ENCODE peak calls at places on chromosomes 3 and 15, in four cellular contexts. One of them, this sample, is unnamed.

GRCh38 chr3:12229896-12230295 is 59.0 kb upstream of the PPARG start:
- DNase-seq in cardiac muscle cell: no peak
- DNase-seq in body of pancreas: no peak
- DNase-seq in caudate nucleus: no peak
- DNase-seq in this sample: peak

GRCh38 chr3:37984596-37984995 is 6.0 kb upstream of the VILL start:
- DNase-seq in cardiac muscle cell: no peak
- DNase-seq in body of pancreas: no peak
- DNase-seq in caudate nucleus: no peak
- DNase-seq in this sample: no peak

GRCh38 chr3:159001711-159002110 is 199.9 kb downstream of the MFSD1 start:
- DNase-seq in cardiac muscle cell: no peak
- DNase-seq in body of pancreas: no peak
- DNase-seq in caudate nucleus: no peak
- DNase-seq in this sample: no peak

GRCh38 chr3:6421666-6422065 is 439.2 kb upstream of the GRM7 start:
- DNase-seq in cardiac muscle cell: no peak
- DNase-seq in body of pancreas: no peak
- DNase-seq in caudate nucleus: no peak
- DNase-seq in this sample: no peak

GRCh38 chr15:60077581-60078359 is 73.7 kb downstream of the FOXB1 start:
- DNase-seq in cardiac muscle cell: no peak
- DNase-seq in body of pancreas: no peak
- DNase-seq in caudate nucleus: no peak
- DNase-seq in this sample: no peak

GRCh38 chr3:186722457-186722856 is 5.3 kb downstream of the KNG1 start:
- DNase-seq in cardiac muscle cell: no peak
- DNase-seq in body of pancreas: no peak
- DNase-seq in caudate nucleus: no peak
- DNase-seq in this sample: peak

GRCh38 chr3:195086885-195087284 is 184.1 kb downstream of the XXYLT1 start:
- DNase-seq in cardiac muscle cell: no peak
- DNase-seq in body of pancreas: no peak
- DNase-seq in caudate nucleus: no peak
- DNase-seq in this sample: no peak

GRCh38 chr3:79558943-79559342 is 208.9 kb downstream of the ROBO1 start:
- DNase-seq in cardiac muscle cell: no peak
- DNase-seq in body of pancreas: no peak
- DNase-seq in caudate nucleus: no peak
- DNase-seq in this sample: no peak

GRCh38 chr3:52359116-52359855 is 43.2 kb downstream of the DNAH1 start:
- DNase-seq in cardiac muscle cell: no peak
- DNase-seq in body of pancreas: no peak
- DNase-seq in caudate nucleus: no peak
- DNase-seq in this sample: no peak

GRCh38 chr3:158455406-158455805 is 115.6 kb upstream of the MLF1 start:
- DNase-seq in cardiac muscle cell: no peak
- DNase-seq in body of pancreas: no peak
- DNase-seq in caudate nucleus: no peak
- DNase-seq in this sample: no peak

GRCh38 chr15:75961332-75961731 is 50.9 kb downstream of the NRG4 start:
- DNase-seq in cardiac muscle cell: no peak
- DNase-seq in body of pancreas: no peak
- DNase-seq in caudate nucleus: no peak
- DNase-seq in this sample: no peak

GRCh38 chr15:25711691-25712090 is 151.4 kb downstream of the ATP10A start:
- DNase-seq in cardiac muscle cell: no peak
- DNase-seq in body of pancreas: no peak
- DNase-seq in caudate nucleus: no peak
- DNase-seq in this sample: no peak

GRCh38 chr15:33031324-33031736 is 163.2 kb downstream of the FMN1 start:
- DNase-seq in cardiac muscle cell: no peak
- DNase-seq in body of pancreas: no peak
- DNase-seq in caudate nucleus: no peak
- DNase-seq in this sample: no peak

GRCh38 chr15:57479005-57479404 is 102.7 kb downstream of the CGNL1 start:
- DNase-seq in cardiac muscle cell: no peak
- DNase-seq in body of pancreas: no peak
- DNase-seq in caudate nucleus: no peak
- DNase-seq in this sample: no peak
- H3K27ac ChIP-seq in cardiac muscle cell: no peak
- H3K27ac ChIP-seq in body of pancreas: peak
- H3K27ac ChIP-seq in caudate nucleus: no peak
- H3K27ac ChIP-seq in this sample: no peak

GRCh38 chr3:139538733-139539132 is 809 bp downstream of the RBP1 start:
- DNase-seq in cardiac muscle cell: peak
- DNase-seq in body of pancreas: peak
- DNase-seq in caudate nucleus: peak
- DNase-seq in this sample: peak
- H3K27ac ChIP-seq in cardiac muscle cell: no peak
- H3K27ac ChIP-seq in body of pancreas: peak
- H3K27ac ChIP-seq in caudate nucleus: peak
- H3K27ac ChIP-seq in this sample: no peak

GRCh38 chr15:55254916-55255679 is 34.5 kb downstream of the RAB27A start:
- DNase-seq in cardiac muscle cell: no peak
- DNase-seq in body of pancreas: no peak
- DNase-seq in caudate nucleus: no peak
- DNase-seq in this sample: no peak

GRCh38 chr15:55257933-55258332 is 31.7 kb downstream of the RAB27A start:
- DNase-seq in cardiac muscle cell: no peak
- DNase-seq in body of pancreas: no peak
- DNase-seq in caudate nucleus: no peak
- DNase-seq in this sample: no peak

GRCh38 chr15:55255714-55256113 is 33.9 kb downstream of the RAB27A start:
- DNase-seq in cardiac muscle cell: no peak
- DNase-seq in body of pancreas: no peak
- DNase-seq in caudate nucleus: no peak
- DNase-seq in this sample: no peak

GRCh38 chr15:55256281-55257013 is 33.2 kb downstream of the RAB27A start:
- DNase-seq in cardiac muscle cell: no peak
- DNase-seq in body of pancreas: no peak
- DNase-seq in caudate nucleus: no peak
- DNase-seq in this sample: no peak

DNA sequence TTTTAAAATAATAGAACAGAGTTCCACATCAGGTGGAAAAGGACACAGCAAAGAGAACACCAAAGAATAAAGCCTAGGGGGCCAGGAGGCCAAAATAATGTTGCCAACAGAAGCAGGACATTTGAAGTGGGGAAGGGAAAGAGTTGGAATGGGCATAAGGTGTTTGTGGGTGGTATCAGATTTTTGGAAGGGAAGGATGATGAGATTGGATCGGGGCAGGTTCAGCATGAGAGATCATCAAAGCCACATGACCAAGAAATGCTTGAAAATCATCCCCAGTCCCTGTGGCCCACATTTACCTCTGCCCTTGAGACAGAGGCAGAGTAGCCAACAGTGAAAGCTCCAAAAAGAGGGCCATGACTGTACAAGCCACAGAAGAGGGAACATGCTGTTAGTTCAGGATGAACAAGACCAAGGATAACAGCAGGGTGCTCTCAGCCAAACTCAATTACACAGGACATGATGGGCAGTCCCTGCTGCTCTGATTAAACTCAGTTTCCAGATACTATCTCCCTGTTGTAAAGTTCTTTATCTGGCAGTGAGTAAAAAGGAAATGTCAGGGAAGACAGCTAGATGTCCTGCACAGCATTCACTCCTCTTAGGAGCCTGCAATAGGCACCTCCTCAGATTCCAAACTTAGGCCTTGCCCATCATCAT is 32.5 kb downstream of the RAB27A start:
- DNase-seq in cardiac muscle cell: no peak
- DNase-seq in body of pancreas: no peak
- DNase-seq in caudate nucleus: no peak
- DNase-seq in this sample: no peak
- H3K27ac ChIP-seq in cardiac muscle cell: no peak
- H3K27ac ChIP-seq in body of pancreas: no peak
- H3K27ac ChIP-seq in caudate nucleus: no peak
- H3K27ac ChIP-seq in this sample: no peak

DNA sequence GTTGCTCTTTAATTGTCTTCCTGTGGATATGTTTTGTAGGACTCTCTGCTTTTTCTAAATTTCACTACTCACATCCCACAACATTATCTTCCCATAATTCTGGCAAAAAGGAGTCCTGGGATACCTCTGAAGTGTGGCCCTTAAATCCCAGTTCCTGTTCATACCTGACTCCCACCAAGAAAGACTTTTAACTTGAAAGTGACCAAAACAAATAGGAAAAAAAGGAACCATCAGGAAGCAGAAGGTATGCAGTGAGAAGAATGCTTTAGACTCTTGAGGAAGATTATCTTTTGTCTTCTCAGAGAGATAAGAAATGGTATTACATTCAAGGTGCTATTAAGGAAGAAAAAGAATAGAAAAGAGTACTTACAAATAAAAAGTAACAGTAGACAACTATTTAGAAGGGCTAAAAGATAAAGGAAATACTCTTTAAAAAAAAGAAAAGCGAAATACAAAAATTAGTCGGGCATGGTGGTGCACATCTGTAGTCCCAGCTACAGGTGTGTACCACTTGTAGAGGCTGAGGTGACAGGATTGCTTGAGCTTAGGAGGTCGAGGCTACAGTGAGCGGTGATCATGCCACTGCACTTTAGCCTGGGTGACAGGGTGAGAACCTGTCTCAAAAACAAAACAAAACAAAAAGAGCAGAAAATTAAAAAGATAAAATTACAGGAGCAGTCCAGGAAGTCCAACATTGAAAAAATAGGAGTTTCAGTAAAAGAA is 46.8 kb downstream of the PXK start:
- DNase-seq in cardiac muscle cell: no peak
- DNase-seq in body of pancreas: no peak
- DNase-seq in caudate nucleus: no peak
- DNase-seq in this sample: no peak
- H3K27ac ChIP-seq in cardiac muscle cell: no peak
- H3K27ac ChIP-seq in body of pancreas: no peak
- H3K27ac ChIP-seq in caudate nucleus: no peak
- H3K27ac ChIP-seq in this sample: no peak

GRCh38 chr15:64464271-64465005 is 4.1 kb downstream of the ZNF609 start:
- DNase-seq in cardiac muscle cell: no peak
- DNase-seq in body of pancreas: no peak
- DNase-seq in caudate nucleus: no peak
- DNase-seq in this sample: no peak
- H3K27ac ChIP-seq in cardiac muscle cell: no peak
- H3K27ac ChIP-seq in body of pancreas: no peak
- H3K27ac ChIP-seq in caudate nucleus: peak
- H3K27ac ChIP-seq in this sample: no peak

DNA sequence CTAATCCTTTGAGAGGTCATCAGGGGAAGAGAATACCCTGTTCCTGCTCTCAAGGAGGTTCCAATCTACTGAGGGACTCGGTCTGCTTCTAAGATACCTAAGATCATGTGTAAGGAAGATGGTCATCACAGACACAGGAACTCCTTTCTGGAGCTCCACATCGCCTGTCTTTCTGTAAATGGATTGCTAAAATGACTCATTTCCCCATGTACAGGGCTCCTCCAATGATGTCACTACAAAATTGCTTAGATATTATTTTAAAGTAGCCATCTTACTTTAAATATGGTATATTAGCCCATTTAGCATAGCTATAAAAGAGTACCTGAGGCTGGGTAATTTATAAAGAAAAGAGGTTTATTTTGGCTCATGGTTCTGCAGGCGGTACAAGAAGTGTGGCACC is 206.1 kb upstream of the PROK2 start:
- DNase-seq in cardiac muscle cell: no peak
- DNase-seq in body of pancreas: no peak
- DNase-seq in caudate nucleus: no peak
- DNase-seq in this sample: no peak
- H3K27ac ChIP-seq in cardiac muscle cell: no peak
- H3K27ac ChIP-seq in body of pancreas: no peak
- H3K27ac ChIP-seq in caudate nucleus: no peak
- H3K27ac ChIP-seq in this sample: no peak

This sample was measured in colonic mucosa.